ENCODE peak calls at places on chromosomes 12 and 14, in nine cellular contexts. B is A549, V is H1, M is HCT116, G is endothelial cell of umbilical vein, C is GM12878, D is HepG2, N is SK-N-SH, Q is K562. E is an unnamed sample.

GRCh38 chr12:124185970-124186686 is 108.8 kb upstream of the RFLNA start:
- DNase-seq in C (no peak), B (no peak), D (no peak), M (no peak), N (no peak), V (no peak), G (no peak), Q (no peak), E (no peak)

GRCh38 chr14:90717916-90718315 is 98.3 kb downstream of the TTC7B start:
- DNase-seq in Q (no peak), C (no peak), M (no peak), G (no peak), N (no peak), D (no peak), V (peak), B (no peak), E (no peak)

GRCh38 chr12:12384601-12385321 is 27.9 kb downstream of the BORCS5 start:
- DNase-seq in M (no peak), D (peak), C (no peak), V (no peak), B (no peak), Q (peak), G (no peak), N (peak), E (peak)

GRCh38 chr14:44027397-44027796 is 479.7 kb downstream of the FSCB start:
- DNase-seq in Q (no peak), B (no peak), N (no peak), C (no peak), M (no peak), D (no peak), V (no peak), G (no peak), E (peak)

GRCh38 chr12:71460850-71461609 is 21.4 kb downstream of the LGR5 start:
- DNase-seq in G (no peak), V (no peak), Q (peak), M (no peak), C (no peak), B (no peak), N (no peak), D (no peak), E (no peak)

GRCh38 chr14:104973215-104974145 is 4.7 kb downstream of the AHNAK2 start:
- DNase-seq in Q (no peak), M (peak), N (no peak), C (no peak), G (peak), B (peak), V (no peak), D (no peak), E (no peak)

GRCh38 chr12:90183201-90183600 is 474.6 kb upstream of the ATP2B1 start:
- DNase-seq in V (no peak), M (no peak), C (no peak), G (no peak), N (no peak), B (no peak), Q (no peak), D (no peak), E (no peak)

GRCh38 chr14:69749956-69750355 is 17.0 kb upstream of the SRSF5 start:
- DNase-seq in C (peak), Q (no peak), N (no peak), D (peak), V (no peak), M (no peak), B (no peak), G (no peak), E (no peak)

GRCh38 chr12:49794021-49794420 is 34.2 kb downstream of the NCKAP5L start:
- DNase-seq in D (no peak), V (no peak), B (no peak), M (no peak), C (no peak), G (no peak), Q (no peak), N (no peak), E (no peak)

GRCh38 chr12:102702447-102703114 is 214.5 kb downstream of the PAH start:
- DNase-seq in Q (peak), C (no peak), M (peak), D (peak), B (peak), N (peak), V (peak), G (peak), E (peak)

GRCh38 chr12:11040162-11040561 is 9.0 kb upstream of the TAS2R31 start:
- DNase-seq in N (no peak), D (no peak), M (no peak), Q (no peak), V (no peak), B (no peak), G (no peak), C (no peak), E (no peak)

GRCh38 chr12:103705927-103706326 is 118.9 kb downstream of the STAB2 start:
- DNase-seq in D (peak), C (no peak), V (no peak), Q (peak), M (peak), N (peak), B (peak), G (no peak), E (peak)

GRCh38 chr14:83006071-83006670 is 1472.5 kb upstream of the SEL1L start:
- DNase-seq in D (no peak), G (no peak), N (no peak), Q (no peak), C (no peak), V (no peak), B (no peak), M (no peak), E (no peak)

GRCh38 chr12:131871677-131872076 is 22.7 kb upstream of the ULK1 start:
- DNase-seq in V (no peak), Q (no peak), B (no peak), M (no peak), C (no peak), D (no peak), N (peak), G (no peak), E (no peak)

DNA sequence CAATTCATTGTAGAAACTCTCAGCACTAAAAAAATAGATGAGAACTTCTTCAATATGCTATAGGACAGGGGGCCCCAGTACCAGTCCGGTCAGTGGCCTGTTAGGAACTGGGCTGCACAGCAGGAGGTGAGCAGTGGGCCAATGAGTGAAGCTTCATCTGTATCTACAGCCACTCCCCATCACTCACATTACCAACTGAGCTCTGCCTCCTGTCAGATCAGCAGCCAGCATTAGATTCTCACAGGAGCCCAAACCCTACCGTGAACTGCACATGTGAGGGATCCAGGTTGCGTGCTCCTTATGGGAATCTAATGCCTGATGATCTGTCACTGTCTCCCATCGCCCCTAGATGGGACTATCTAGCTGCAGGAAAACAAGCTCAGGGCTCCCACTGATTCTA is 15.7 kb upstream of the ANO2 start:
- DNase-seq in N (no peak), G (no peak), V (no peak), M (no peak), B (no peak), D (no peak), C (no peak), Q (no peak), E (no peak)
- TF ChIP-seq MAX in N (no peak), G (no peak), V (no peak), M (no peak), B (no peak), D (no peak), C (no peak), Q (no peak), E (no peak)

GRCh38 chr12:106027286-106027685 is 111.5 kb downstream of the NUAK1 start:
- DNase-seq in B (no peak), Q (no peak), M (no peak), N (no peak), V (no peak), G (no peak), D (no peak), C (no peak), E (no peak)

GRCh38 chr12:106031736-106032135 is 107.0 kb downstream of the NUAK1 start:
- DNase-seq in G (no peak), B (no peak), V (no peak), M (no peak), C (no peak), N (no peak), Q (no peak), D (no peak), E (no peak)

GRCh38 chr12:106033161-106033675 is 105.5 kb downstream of the NUAK1 start:
- DNase-seq in D (no peak), N (no peak), C (no peak), B (no peak), V (no peak), M (no peak), Q (no peak), G (no peak), E (no peak)

GRCh38 chr12:106032141-106032925 is 106.4 kb downstream of the NUAK1 start:
- DNase-seq in C (no peak), N (no peak), B (no peak), G (no peak), V (no peak), Q (no peak), D (no peak), M (no peak), E (no peak)

GRCh38 chr12:106030210-106031175 is 108.3 kb downstream of the NUAK1 start:
- DNase-seq in G (peak), C (no peak), D (no peak), B (peak), M (no peak), N (peak), V (no peak), Q (no peak), E (peak)
- H3K4me3 ChIP-seq in G (no peak), C (no peak), D (no peak), B (peak), M (no peak), N (peak), V (no peak), Q (no peak), E (no peak)

DNA sequence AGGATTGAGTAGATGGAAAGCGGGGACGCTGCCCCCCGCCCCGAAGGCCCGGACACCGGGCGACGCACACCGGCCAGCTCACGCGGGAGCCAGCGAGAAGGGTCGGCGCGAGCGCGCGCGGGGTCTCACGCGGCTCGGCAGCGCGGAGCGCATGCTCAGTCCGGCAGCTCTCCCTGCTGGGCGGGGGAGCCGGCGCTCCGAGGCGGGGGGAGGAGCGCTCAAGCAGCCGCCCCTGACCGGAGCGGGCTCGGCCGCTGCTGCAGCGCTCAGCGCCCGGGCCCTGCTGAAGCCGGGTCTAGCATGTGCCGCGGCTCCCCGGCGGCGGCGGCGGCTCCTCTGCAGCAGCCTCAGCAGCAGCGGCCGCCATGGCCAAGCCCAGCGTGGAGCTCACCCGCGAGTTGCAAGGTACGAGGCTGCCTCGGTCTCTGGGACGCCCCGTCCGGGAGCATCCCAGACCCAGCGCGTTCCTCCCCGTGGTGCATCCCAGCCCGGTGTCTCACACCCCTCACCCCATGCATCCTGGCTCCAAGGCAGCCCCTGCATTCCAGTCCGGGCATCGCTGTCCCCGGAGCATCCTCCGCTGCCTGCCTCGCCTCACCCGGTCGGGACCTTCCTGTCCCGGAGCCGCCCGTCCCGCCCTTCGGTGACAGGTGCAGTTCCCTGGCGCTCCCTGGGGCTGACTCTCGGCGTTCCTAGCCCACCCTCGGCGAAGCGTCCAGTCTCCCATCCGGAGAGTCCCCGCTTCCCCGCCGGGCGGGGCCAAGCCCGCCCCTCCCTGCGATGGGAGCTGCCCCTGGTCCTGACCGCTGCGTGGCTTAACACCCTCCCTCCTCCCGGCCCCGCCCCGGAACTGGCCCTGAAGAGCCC is at the start of gene CARMIL3:
- DNase-seq in D (peak), N (peak), M (no peak), B (peak), Q (peak), C (no peak), V (peak), G (peak), E (peak)
- TF ChIP-seq CTCF in D (peak), N (no peak), M (no peak), B (no peak), Q (no peak), C (no peak), V (no peak), G (no peak), E (no peak)

DNA sequence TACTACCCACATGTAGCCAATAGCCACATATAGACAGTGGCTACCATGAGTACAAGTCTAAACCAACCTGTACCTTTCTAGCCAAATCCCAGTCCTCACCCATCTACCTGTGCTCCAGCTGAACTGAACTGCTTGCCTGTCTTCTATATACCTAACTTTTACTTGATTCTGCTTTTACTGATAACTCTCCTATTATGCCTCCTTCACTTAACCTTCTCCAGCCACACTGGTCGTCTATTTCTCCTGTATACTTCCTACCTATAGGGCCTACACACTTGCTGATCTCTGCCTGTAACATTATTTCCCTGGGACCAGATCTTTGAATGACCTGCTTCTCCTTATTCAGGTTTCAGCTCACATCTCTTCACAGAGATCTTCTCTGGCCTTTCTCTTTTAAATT is 26.0 kb upstream of the MSRB3 start:
- DNase-seq in C (no peak), D (no peak), B (no peak), V (no peak), M (no peak), Q (no peak), G (no peak), N (no peak), E (no peak)
- TF ChIP-seq MAX in C (no peak), D (no peak), B (no peak), V (no peak), M (no peak), Q (no peak), G (no peak), N (no peak), E (no peak)

GRCh38 chr14:63478437-63478852 is 64.7 kb downstream of the PPP2R5E start:
- DNase-seq in C (peak), Q (no peak), M (no peak), G (no peak), V (no peak), D (no peak), B (no peak), N (no peak), E (no peak)
- H3K4me3 ChIP-seq in C (peak), Q (no peak), M (no peak), G (no peak), V (no peak), D (no peak), B (no peak), N (no peak), E (no peak)

GRCh38 chr14:97185186-97185585 is 388.0 kb downstream of the VRK1 start:
- DNase-seq in G (no peak), D (no peak), B (no peak), N (no peak), Q (no peak), V (peak), M (no peak), C (no peak), E (peak)
- TF ChIP-seq CTCF in G (no peak), D (peak), B (peak), N (peak), Q (peak), V (peak), M (peak), C (peak), E (peak)

GRCh38 chr14:99519931-99520421 is 38.8 kb downstream of the CCNK start:
- DNase-seq in V (no peak), M (no peak), B (no peak), C (no peak), Q (no peak), G (no peak), N (peak), D (no peak), E (no peak)
- TF ChIP-seq MAX in V (no peak), M (no peak), B (no peak), C (no peak), Q (no peak), G (no peak), N (no peak), D (no peak), E (no peak)

E was measured in NB4.